ENCODE peak calls at places on chromosome 10, in nine cellular contexts. Z, V, A, L, F, Q, T, X and R are unnamed samples.

GRCh38 chr10:95770084-95770720 is 14.2 kb downstream of the ENTPD1 start:
- DNase-seq in Z (no peak), X (no peak), V (no peak), A (no peak), L (no peak), F (no peak), Q (no peak), T (no peak), R (no peak)

GRCh38 chr10:61961278-61961677 is 59.8 kb downstream of the ARID5B start:
- DNase-seq in Q (no peak), L (no peak), Z (no peak), A (no peak), X (no peak), T (no peak), V (no peak), F (peak), R (peak)

GRCh38 chr10:130341325-130341724 is 205.1 kb downstream of the GLRX3 start:
- DNase-seq in X (no peak), A (no peak), T (no peak), Z (no peak), F (peak), V (no peak), L (no peak), Q (no peak), R (no peak)

GRCh38 chr10:43259981-43260761 is 6.7 kb downstream of the RASGEF1A start:
- DNase-seq in T (no peak), F (peak), Z (no peak), L (peak), A (no peak), Q (no peak), V (no peak), X (no peak), R (no peak)

GRCh38 chr10:115093286-115093775 is at the start of gene ATRNL1:
- DNase-seq in T (no peak), F (peak), V (no peak), Z (peak), A (peak), L (peak), X (no peak), Q (no peak), R (no peak)

GRCh38 chr10:26438534-26439269 is 561 bp downstream of the APBB1IP start:
- DNase-seq in X (no peak), A (no peak), Z (peak), V (no peak), Q (peak), F (peak), L (peak), T (no peak), R (peak)

GRCh38 chr10:48192916-48193450 is 81.5 kb downstream of the FRMPD2 start:
- DNase-seq in V (no peak), T (no peak), A (no peak), X (no peak), Q (no peak), L (no peak), F (no peak), Z (no peak), R (no peak)

GRCh38 chr10:50224330-50224952 is 26.9 kb downstream of the ASAH2 start:
- DNase-seq in Z (peak), X (peak), Q (no peak), A (no peak), L (no peak), T (peak), F (no peak), V (no peak), R (no peak)

GRCh38 chr10:101840102-101840684 is 3.4 kb downstream of the KCNIP2 start:
- DNase-seq in T (no peak), A (no peak), L (no peak), X (no peak), F (no peak), V (no peak), Z (peak), Q (no peak), R (no peak)

GRCh38 chr10:60314306-60314940 is 75.3 kb downstream of the ANK3 start:
- DNase-seq in A (no peak), X (peak), V (no peak), L (no peak), T (peak), Z (peak), Q (no peak), F (no peak), R (no peak)

GRCh38 chr10:103592186-103593021 is 98.9 kb downstream of the NEURL1 start:
- DNase-seq in Q (no peak), X (peak), F (peak), T (no peak), L (no peak), Z (peak), V (no peak), A (no peak), R (no peak)

GRCh38 chr10:116627386-116627933 is 6.7 kb downstream of the PNLIPRP2 start:
- DNase-seq in L (no peak), X (no peak), V (no peak), Z (peak), T (no peak), A (peak), F (no peak), Q (no peak), R (no peak)

GRCh38 chr10:109205929-109206585 is 717.3 kb downstream of the XPNPEP1 start:
- DNase-seq in Q (no peak), F (no peak), X (peak), Z (peak), V (no peak), A (no peak), T (no peak), L (no peak), R (no peak)

GRCh38 chr10:121579656-121580055 is 18.6 kb downstream of the FGFR2 start:
- DNase-seq in X (no peak), Q (no peak), A (no peak), L (no peak), Z (no peak), T (no peak), V (no peak), F (no peak), R (no peak)

GRCh38 chr10:49053053-49053997 is 62.0 kb downstream of the VSTM4 start:
- DNase-seq in T (no peak), L (peak), Q (no peak), V (no peak), X (no peak), F (no peak), Z (no peak), A (no peak), R (no peak)

GRCh38 chr10:116608683-116609594 is 11.8 kb upstream of the PNLIPRP2 start:
- DNase-seq in X (no peak), T (no peak), V (no peak), Q (no peak), F (no peak), A (no peak), Z (no peak), L (no peak), R (no peak)

GRCh38 chr10:26507441-26507840 is 69.3 kb downstream of the APBB1IP start:
- DNase-seq in V (no peak), T (no peak), A (no peak), Z (no peak), Q (no peak), X (no peak), L (no peak), F (no peak), R (no peak)

GRCh38 chr10:127216284-127216683 is 19.9 kb upstream of the INSYN2A start:
- DNase-seq in V (no peak), Q (no peak), F (no peak), X (no peak), Z (no peak), A (no peak), L (no peak), T (no peak), R (no peak)

GRCh38 chr10:27612615-27613014 is 108.5 kb downstream of the RAB18 start:
- DNase-seq in Z (no peak), T (no peak), V (no peak), X (no peak), L (no peak), Q (no peak), F (no peak), A (no peak), R (no peak)

GRCh38 chr10:1954339-1954738 is 217.0 kb upstream of the ADARB2 start:
- DNase-seq in T (no peak), X (no peak), A (no peak), F (no peak), V (no peak), Z (no peak), Q (no peak), L (no peak), R (no peak)

GRCh38 chr10:119253433-119254174 is 46.2 kb downstream of the GRK5 start:
- DNase-seq in T (no peak), Z (peak), Q (no peak), F (no peak), X (peak), V (no peak), L (peak), A (no peak), R (no peak)

GRCh38 chr10:26738354-26738753 is 40.9 kb downstream of the PDSS1 start:
- DNase-seq in V (no peak), X (no peak), L (no peak), Q (no peak), F (no peak), Z (no peak), T (no peak), A (no peak), R (no peak)